ENCODE peak calls at places on chromosomes 7 and 10, in five cellular contexts. M is fibroblast of pulmonary artery, Y is spleen, Z is fibroblast of lung, R is posterior vena cava. N is an unnamed sample.

GRCh38 chr10:51170518-51171245 is 96.4 kb downstream of the PRKG1 start:
- DNase-seq in M (peak), Y (no peak), Z (peak), R (no peak), N (no peak)

GRCh38 chr7:106031271-106032029 is 68.4 kb downstream of the CDHR3 start:
- DNase-seq in M (peak), Y (no peak), Z (peak), R (no peak), N (no peak)

GRCh38 chr10:132078746-132079345 is 13.1 kb downstream of the JAKMIP3 start:
- DNase-seq in M (no peak), Y (no peak), Z (no peak), R (peak), N (peak)

GRCh38 chr7:18508441-18509427 is 13.2 kb downstream of the HDAC9 start:
- DNase-seq in M (peak), Y (no peak), Z (peak), R (no peak), N (no peak)

GRCh38 chr10:110357252-110357780 is 52.6 kb upstream of the SMNDC1 start:
- DNase-seq in M (peak), Y (peak), Z (peak), R (no peak), N (no peak)

GRCh38 chr10:14873090-14873760 is 5.4 kb upstream of the SUV39H2 start:
- DNase-seq in M (peak), Y (no peak), Z (peak), R (no peak), N (no peak)

GRCh38 chr10:5447611-5448071 is 35.3 kb downstream of the NET1 start:
- DNase-seq in M (no peak), Y (no peak), Z (no peak), R (no peak), N (no peak)

GRCh38 chr7:101516849-101517248 is 112.2 kb downstream of the MYL10 start:
- DNase-seq in M (no peak), Y (no peak), Z (no peak), R (no peak), N (no peak)

GRCh38 chr7:156151082-156151481 is 338.8 kb upstream of the SHH start:
- DNase-seq in M (no peak), Y (no peak), Z (no peak), R (no peak), N (no peak)

GRCh38 chr10:22849077-22849810 is 78.6 kb upstream of the ARMC3 start:
- DNase-seq in M (peak), Y (peak), Z (peak), R (peak), N (peak)

GRCh38 chr10:1549591-1550290 is 187.6 kb downstream of the ADARB2 start:
- DNase-seq in M (no peak), Y (peak), Z (no peak), R (peak), N (no peak)

GRCh38 chr7:30658471-30659074 is 23.7 kb downstream of the CRHR2 start:
- DNase-seq in M (no peak), Y (peak), Z (no peak), R (peak), N (peak)

GRCh38 chr7:55526770-55527169 is 45.5 kb downstream of the VOPP1 start:
- DNase-seq in M (no peak), Y (no peak), Z (no peak), R (no peak), N (no peak)

GRCh38 chr7:18798018-18798906 is 302.7 kb downstream of the HDAC9 start:
- DNase-seq in M (peak), Y (no peak), Z (no peak), R (no peak), N (no peak)

GRCh38 chr7:140033779-140034363 is 28.9 kb downstream of the PARP12 start:
- DNase-seq in M (no peak), Y (no peak), Z (no peak), R (no peak), N (no peak)

GRCh38 chr7:47045592-47045991 is 536.3 kb downstream of the TNS3 start:
- DNase-seq in M (peak), Y (no peak), Z (peak), R (no peak), N (no peak)

GRCh38 chr10:45001382-45002148 is 842 bp downstream of the ZNF22 start:
- DNase-seq in M (peak), Y (peak), Z (peak), R (peak), N (no peak)

GRCh38 chr7:98368721-98369120 is 32.2 kb downstream of the BAIAP2L1 start:
- DNase-seq in M (no peak), Y (no peak), Z (peak), R (no peak), N (no peak)

GRCh38 chr7:6226194-6226799 is 46.1 kb downstream of the CYTH3 start:
- DNase-seq in M (peak), Y (no peak), Z (peak), R (no peak), N (no peak)

GRCh38 chr10:124176309-124177179 is 83.1 kb upstream of the CHST15 start:
- DNase-seq in M (no peak), Y (no peak), Z (no peak), R (no peak), N (no peak)

GRCh38 chr7:80563561-80564327 is 51.9 kb upstream of the GNAT3 start:
- DNase-seq in M (no peak), Y (no peak), Z (no peak), R (peak), N (no peak)

GRCh38 chr7:76352193-76352592 is 6.6 kb downstream of the YWHAG start:
- DNase-seq in M (no peak), Y (no peak), Z (no peak), R (peak), N (no peak)

GRCh38 chr7:1045038-1045726 is 836 bp downstream of the GPR146 start:
- DNase-seq in M (no peak), Y (no peak), Z (no peak), R (no peak), N (no peak)

GRCh38 chr10:86316990-86317389 is 49.6 kb downstream of the GRID1 start:
- DNase-seq in M (no peak), Y (peak), Z (no peak), R (peak), N (no peak)

GRCh38 chr10:103613616-103614015 is 120.1 kb downstream of the NEURL1 start:
- DNase-seq in M (no peak), Y (no peak), Z (no peak), R (no peak), N (no peak)

GRCh38 chr7:116434820-116435341 is 64.7 kb upstream of the CAV2 start:
- DNase-seq in M (peak), Y (no peak), Z (peak), R (no peak), N (no peak)

GRCh38 chr10:71434760-71435394 is 38.2 kb downstream of the CDH23 start:
- DNase-seq in M (no peak), Y (peak), Z (no peak), R (peak), N (no peak)

GRCh38 chr10:60549686-60550085 is 160.0 kb upstream of the ANK3 start:
- DNase-seq in M (peak), Y (no peak), Z (peak), R (no peak), N (no peak)

GRCh38 chr10:103551619-103552602 is 58.4 kb downstream of the NEURL1 start:
- DNase-seq in M (no peak), Y (peak), Z (no peak), R (peak), N (no peak)

N was measured in cardiac septum.